ENCODE peak calls at places on chromosome 5, in four cellular contexts. J is spleen, K is IMR-90, Q is A673. Z is an unnamed sample.

GRCh38 chr5:84382363-84383295 is 2.1 kb downstream of the EDIL3 start:
- DNase-seq in J (no peak), K (peak; percentile 53), Q (peak; percentile 51), Z (no peak)

GRCh38 chr5:39411051-39411450 is 13.7 kb downstream of the DAB2 start:
- DNase-seq in J (no peak), K (peak; percentile 84), Q (no peak), Z (no peak)

GRCh38 chr5:135398160-135398854 is 724 bp downstream of the MACROH2A1 start:
- DNase-seq in J (peak; percentile 90), K (no peak), Q (peak; percentile 63), Z (peak; percentile 90)

GRCh38 chr5:84885479-84886258 is 501.0 kb upstream of the EDIL3 start:
- DNase-seq in J (no peak), K (peak; percentile 78), Q (no peak), Z (no peak)

GRCh38 chr5:178326054-178326715 is 93.6 kb upstream of the PHYKPL start:
- DNase-seq in J (peak; percentile 10), K (no peak), Q (peak; percentile 2), Z (no peak)

GRCh38 chr5:7754997-7755596 is 95.8 kb downstream of the CFAP90 start:
- DNase-seq in J (no peak), K (peak; percentile 15), Q (peak; percentile 45), Z (no peak)

GRCh38 chr5:131460867-131461572 is 174.0 kb downstream of the RAPGEF6 start:
- DNase-seq in J (no peak), K (peak; percentile 11), Q (peak; percentile 63), Z (no peak)

GRCh38 chr5:5244581-5244980 is 104.5 kb downstream of the ADAMTS16 start:
- DNase-seq in J (no peak), K (no peak), Q (no peak), Z (peak; percentile 81)

GRCh38 chr5:123817267-123817666 is 305.3 kb downstream of the CSNK1G3 start:
- DNase-seq in J (no peak), K (no peak), Q (no peak), Z (no peak)

GRCh38 chr5:179914032-179914755 is 6.5 kb upstream of the TBC1D9B start:
- DNase-seq in J (peak; percentile 38), K (peak; percentile 53), Q (no peak), Z (no peak)

GRCh38 chr5:140243855-140244254 is 59.0 kb downstream of the PFDN1 start:
- DNase-seq in J (no peak), K (no peak), Q (no peak), Z (no peak)

GRCh38 chr5:2303391-2304100 is 420.8 kb upstream of the IRX4 start:
- DNase-seq in J (no peak), K (no peak), Q (no peak), Z (no peak)

GRCh38 chr5:137747848-137748247 is 6.3 kb downstream of the HNRNPA0 start:
- DNase-seq in J (no peak), K (no peak), Q (no peak), Z (no peak)

GRCh38 chr5:54792611-54793404 is 192.6 kb downstream of the ESM1 start:
- DNase-seq in J (no peak), K (peak; percentile 22), Q (no peak), Z (no peak)

GRCh38 chr5:12703254-12703653 is 799.0 kb upstream of the CTNND2 start:
- DNase-seq in J (no peak), K (no peak), Q (no peak), Z (no peak)

GRCh38 chr5:12707560-12707959 is 803.3 kb upstream of the CTNND2 start:
- DNase-seq in J (no peak), K (no peak), Q (no peak), Z (no peak)

GRCh38 chr5:12704955-12705354 is 800.7 kb upstream of the CTNND2 start:
- DNase-seq in J (no peak), K (no peak), Q (no peak), Z (no peak)
- TF ChIP-seq CTCF in J (no peak), K (no peak), Q (no peak), Z (no peak)

GRCh38 chr5:172445866-172446265 is 8.5 kb downstream of the SH3PXD2B start:
- DNase-seq in J (peak; percentile 68), K (no peak), Q (no peak), Z (no peak)
- H3K27ac ChIP-seq in J (no peak overlapping the region), K (no peak overlapping the region), Q (no peak overlapping the region), Z (peak overlapping the region; percentile 80)

GRCh38 chr5:172440486-172440885 is 13.8 kb downstream of the SH3PXD2B start:
- DNase-seq in J (no peak), K (no peak), Q (no peak), Z (no peak)

GRCh38 chr5:172437445-172438303 is 16.7 kb downstream of the SH3PXD2B start:
- DNase-seq in J (no peak), K (peak; percentile 79), Q (peak; percentile 95), Z (no peak)

GRCh38 chr5:172441262-172441751 is 13.0 kb downstream of the SH3PXD2B start:
- DNase-seq in J (no peak), K (no peak), Q (no peak), Z (no peak)

GRCh38 chr5:172438304-172438652 is 16.0 kb downstream of the SH3PXD2B start:
- DNase-seq in J (no peak), K (no peak), Q (no peak), Z (no peak)

GRCh38 chr5:172439785-172440480 is 14.4 kb downstream of the SH3PXD2B start:
- DNase-seq in J (no peak), K (no peak), Q (no peak), Z (no peak)
- TF ChIP-seq CTCF in J (no peak), K (no peak), Q (no peak), Z (no peak)

GRCh38 chr5:95927927-95928723 is 33.5 kb downstream of the ELL2 start:
- DNase-seq in J (no peak), K (peak; percentile 33), Q (peak; percentile 9), Z (no peak)
- H3K27ac ChIP-seq in J (peak overlapping the region; percentile 8), K (no peak overlapping the region), Q (no peak overlapping the region), Z (no peak overlapping the region)